ENCODE peak calls at places on chromosomes 11 and 22, in four cellular contexts. One of them, this sample, is unnamed.
A peak's percentile ranks its signal among the peaks of the same experiment; 100 is the strongest.

GRCh38 chr11:32289701-32290100 is 145.6 kb downstream of the WT1 start:
- DNase-seq in GM12878: no peak
- DNase-seq in HepG2: no peak
- DNase-seq in H1: no peak
- DNase-seq in this sample: no peak

GRCh38 chr11:94494200-94494545 is 389 bp downstream of the ANKRD49 start:
- DNase-seq in GM12878: no peak
- DNase-seq in HepG2: no peak
- DNase-seq in H1: peak; percentile 10
- DNase-seq in this sample: no peak

GRCh38 chr22:20203142-20204099 is 52.6 kb upstream of the CCDC188 start:
- DNase-seq in GM12878: no peak
- DNase-seq in HepG2: peak; percentile 36
- DNase-seq in H1: peak; percentile 38
- DNase-seq in this sample: peak; percentile 64

GRCh38 chr11:12149672-12150225 is 39.4 kb downstream of the MICAL2 start:
- DNase-seq in GM12878: no peak
- DNase-seq in HepG2: no peak
- DNase-seq in H1: no peak
- DNase-seq in this sample: no peak

GRCh38 chr11:76653674-76654309 is 16.8 kb downstream of the LRRC32 start:
- DNase-seq in GM12878: no peak
- DNase-seq in HepG2: no peak
- DNase-seq in H1: no peak
- DNase-seq in this sample: no peak

GRCh38 chr22:27588273-27588672 is 213.3 kb downstream of the MN1 start:
- DNase-seq in GM12878: no peak
- DNase-seq in HepG2: no peak
- DNase-seq in H1: no peak
- DNase-seq in this sample: no peak

GRCh38 chr11:37907461-37908223 is 1309.6 kb upstream of the RAG2 start:
- DNase-seq in GM12878: no peak
- DNase-seq in HepG2: no peak
- DNase-seq in H1: no peak
- DNase-seq in this sample: no peak

GRCh38 chr11:69009441-69010211 is 3.4 kb downstream of the MRGPRF start:
- DNase-seq in GM12878: no peak
- DNase-seq in HepG2: no peak
- DNase-seq in H1: no peak
- DNase-seq in this sample: no peak

GRCh38 chr11:69468911-69469885 is 12.3 kb upstream of the LINC01488 start:
- DNase-seq in GM12878: no peak
- DNase-seq in HepG2: peak; percentile 91
- DNase-seq in H1: no peak
- DNase-seq in this sample: no peak

GRCh38 chr11:81989093-81989492 is 744.6 kb downstream of the FAM181B start:
- DNase-seq in GM12878: no peak
- DNase-seq in HepG2: no peak
- DNase-seq in H1: no peak
- DNase-seq in this sample: no peak

GRCh38 chr11:2890466-2891241 is 5.1 kb upstream of the CDKN1C start:
- DNase-seq in GM12878: no peak
- DNase-seq in HepG2: no peak
- DNase-seq in H1: no peak
- DNase-seq in this sample: no peak

GRCh38 chr11:22433517-22433916 is 95.3 kb downstream of the SLC17A6 start:
- DNase-seq in GM12878: no peak
- DNase-seq in HepG2: no peak
- DNase-seq in H1: no peak
- DNase-seq in this sample: no peak

GRCh38 chr11:35649984-35650383 is 12.6 kb upstream of the TRIM44 start:
- DNase-seq in GM12878: no peak
- DNase-seq in HepG2: no peak
- DNase-seq in H1: no peak
- DNase-seq in this sample: no peak

GRCh38 chr11:86565787-86566186 is 106.6 kb downstream of the ME3 start:
- DNase-seq in GM12878: no peak
- DNase-seq in HepG2: no peak
- DNase-seq in H1: no peak
- DNase-seq in this sample: no peak

GRCh38 chr11:75350743-75351540 is 519 bp downstream of the ARRB1 start:
- DNase-seq in GM12878: no peak
- DNase-seq in HepG2: no peak
- DNase-seq in H1: no peak
- DNase-seq in this sample: no peak
- TF ChIP-seq SUZ12 in GM12878: no peak
- TF ChIP-seq SUZ12 in HepG2: no peak
- TF ChIP-seq SUZ12 in H1: peak; percentile 35
- TF ChIP-seq SUZ12 in this sample: no peak

DNA sequence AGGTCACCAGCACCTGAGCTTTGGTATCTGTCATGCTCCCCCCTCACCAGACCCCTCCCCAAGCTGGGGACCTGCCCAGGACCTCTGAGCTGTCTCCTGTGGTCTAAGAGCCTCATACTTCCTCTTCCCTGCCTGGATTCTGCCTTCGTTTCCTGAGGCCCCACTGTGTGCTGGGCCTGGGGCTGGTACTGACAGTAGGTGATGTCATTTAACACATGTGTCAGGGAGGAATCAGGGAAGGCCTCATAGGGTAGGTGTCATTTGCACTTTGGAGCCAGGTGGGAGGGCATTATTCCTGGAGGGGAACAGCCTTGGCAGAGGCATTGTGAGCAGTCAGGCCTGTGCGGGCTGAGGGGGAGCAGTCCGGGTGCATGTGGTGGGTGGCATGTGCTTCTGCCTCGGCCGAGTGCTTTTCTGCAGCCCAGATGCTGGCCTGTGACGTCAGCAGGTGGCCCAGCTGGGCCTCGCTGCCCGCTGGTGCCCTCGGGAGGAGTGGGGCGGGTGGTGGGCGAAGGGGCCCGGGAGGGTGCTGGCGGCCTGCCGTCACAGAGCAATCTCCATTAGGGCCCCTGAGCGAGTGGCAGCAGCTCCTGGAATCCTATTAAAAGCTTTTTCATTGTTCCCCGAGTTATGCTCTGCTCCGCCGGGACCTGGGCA is 9.1 kb downstream of the FLRT1 start:
- DNase-seq in GM12878: no peak
- DNase-seq in HepG2: peak; percentile 10
- DNase-seq in H1: no peak
- DNase-seq in this sample: no peak
- TF ChIP-seq ZNF274 in GM12878: no peak
- TF ChIP-seq ZNF274 in HepG2: no peak
- TF ChIP-seq ZNF274 in H1: no peak
- TF ChIP-seq ZNF274 in this sample: no peak

GRCh38 chr22:45616432-45616831 is 55.2 kb upstream of the ATXN10 start:
- DNase-seq in GM12878: no peak
- DNase-seq in HepG2: no peak
- DNase-seq in H1: no peak
- DNase-seq in this sample: no peak

GRCh38 chr22:45615364-45615763 is 56.3 kb upstream of the ATXN10 start:
- DNase-seq in GM12878: no peak
- DNase-seq in HepG2: no peak
- DNase-seq in H1: no peak
- DNase-seq in this sample: no peak

GRCh38 chr22:45612940-45613339 is 58.7 kb upstream of the ATXN10 start:
- DNase-seq in GM12878: no peak
- DNase-seq in HepG2: no peak
- DNase-seq in H1: no peak
- DNase-seq in this sample: no peak

GRCh38 chr22:45608763-45609180 is 62.9 kb upstream of the ATXN10 start:
- DNase-seq in GM12878: no peak
- DNase-seq in HepG2: no peak
- DNase-seq in H1: no peak
- DNase-seq in this sample: no peak

DNA sequence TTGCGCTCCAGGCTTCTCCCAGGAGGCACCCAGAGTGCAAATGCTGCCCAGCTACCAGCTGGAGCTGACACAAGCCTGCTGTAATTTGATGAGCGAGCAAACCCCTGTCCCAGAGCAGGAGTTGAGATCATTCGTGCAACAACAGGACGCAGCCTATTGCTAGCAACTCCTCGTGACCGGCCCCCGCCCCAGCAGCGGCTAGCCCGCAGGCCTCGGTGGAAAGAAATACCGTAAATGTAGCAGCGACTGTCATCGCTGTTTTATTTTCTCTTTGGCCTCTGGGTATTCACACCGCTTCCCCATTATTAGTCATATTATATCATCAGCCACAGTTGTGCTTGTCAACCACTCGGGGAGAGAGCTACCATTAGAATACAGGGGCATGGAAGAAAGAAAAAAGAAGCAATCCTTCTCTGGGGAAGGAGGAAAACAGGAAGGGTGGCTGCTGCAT is 59.2 kb upstream of the ATXN10 start:
- DNase-seq in GM12878: no peak
- DNase-seq in HepG2: no peak
- DNase-seq in H1: no peak
- DNase-seq in this sample: no peak
- TF ChIP-seq SUZ12 in GM12878: no peak
- TF ChIP-seq SUZ12 in HepG2: no peak
- TF ChIP-seq SUZ12 in H1: no peak
- TF ChIP-seq SUZ12 in this sample: no peak

GRCh38 chr11:121533556-121534050 is 80.8 kb upstream of the SORL1-AS1 start:
- DNase-seq in GM12878: no peak
- DNase-seq in HepG2: no peak
- DNase-seq in H1: no peak
- DNase-seq in this sample: no peak
- TF ChIP-seq ZNF274 in GM12878: no peak
- TF ChIP-seq ZNF274 in HepG2: no peak
- TF ChIP-seq ZNF274 in H1: no peak
- TF ChIP-seq ZNF274 in this sample: no peak